ENCODE peak calls at places on chromosome 18, in eight cellular contexts. L is brain microvascular endothelial cell, F is kidney, W is stomach, I is mucosa of descending colon, X is cardiac muscle cell, J is AG10803, H is mammary epithelial cell. V is an unnamed sample.

GRCh38 chr18:22477222-22477621 is 59.5 kb upstream of the CTAGE1 start:
- DNase-seq in F (no peak), J (no peak), L (no peak), W (no peak), H (no peak), X (no peak), I (no peak), V (no peak)

GRCh38 chr18:78679061-78679460 is 300.6 kb upstream of the SALL3 start:
- DNase-seq in I (no peak), L (no peak), J (no peak), X (no peak), F (peak; percentile 12), H (no peak), W (peak; percentile 17), V (no peak)

GRCh38 chr18:33584845-33585775 is 7.1 kb downstream of the ASXL3 start:
- DNase-seq in H (no peak), W (no peak), I (no peak), F (no peak), X (no peak), L (no peak), J (no peak), V (no peak)

GRCh38 chr18:23354625-23355024 is 98.5 kb upstream of the RIOK3 start:
- DNase-seq in X (no peak), L (peak; percentile 74), F (no peak), J (no peak), H (peak; percentile 51), I (no peak), W (no peak), V (no peak)

GRCh38 chr18:63454497-63454896 is 22.3 kb upstream of the SERPINB5 start:
- DNase-seq in H (peak; percentile 94), X (no peak), F (no peak), J (peak; percentile 12), W (no peak), L (no peak), I (peak; percentile 46), V (no peak)

GRCh38 chr18:23207191-23207955 is 72.1 kb downstream of the CABLES1 start:
- DNase-seq in L (peak; percentile 36), X (no peak), I (no peak), W (peak; percentile 30), J (no peak), F (no peak), H (no peak), V (no peak)

GRCh38 chr18:9987931-9988330 is 74.1 kb downstream of the VAPA start:
- DNase-seq in H (no peak), F (peak; percentile 79), I (no peak), J (no peak), X (no peak), W (peak; percentile 82), L (no peak), V (no peak)

GRCh38 chr18:58862851-58863538 is 1.7 kb upstream of the ZNF532 start:
- DNase-seq in F (no peak), H (peak; percentile 55), I (peak; percentile 34), J (peak; percentile 72), L (no peak), W (peak; percentile 27), X (no peak), V (peak; percentile 66)

GRCh38 chr18:25434771-25435461 is 83.0 kb upstream of the ZNF521 start:
- DNase-seq in W (no peak), H (no peak), X (no peak), L (no peak), I (peak; percentile 2), F (no peak), J (no peak), V (no peak)

GRCh38 chr18:5455644-5456043 is 88.2 kb downstream of the EPB41L3 start:
- DNase-seq in W (no peak), L (peak; percentile 81), H (no peak), I (no peak), J (peak; percentile 40), X (no peak), F (no peak), V (no peak)

DNA sequence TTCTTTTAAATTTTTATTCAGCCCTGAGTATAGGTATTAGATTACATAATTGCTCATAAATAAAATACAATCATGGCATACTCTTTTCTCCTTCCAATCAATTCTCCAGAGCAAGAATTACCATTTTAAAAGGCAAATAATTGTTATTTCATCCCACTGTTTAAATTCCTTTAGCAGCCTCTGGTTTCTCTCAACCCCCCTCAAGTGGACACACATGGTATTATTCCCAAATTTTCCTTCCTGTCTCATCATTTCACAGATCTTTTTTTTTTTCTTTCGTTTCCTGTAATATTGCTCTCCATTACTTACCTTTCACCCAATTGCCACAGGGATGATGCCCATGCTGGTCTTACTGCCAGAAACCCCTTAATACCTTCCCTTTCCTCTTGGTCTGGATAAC is 385.2 kb downstream of the RIT2 start:
- DNase-seq in I (no peak), F (no peak), X (no peak), J (no peak), H (no peak), W (no peak), L (no peak), V (no peak)
- TF ChIP-seq CTCF in I (no peak), F (no peak), X (no peak), J (peak; percentile 8), H (no peak), W (no peak), L (peak; percentile 44), V (no peak)

GRCh38 chr18:53147472-53147871 is 807.5 kb downstream of the DCC start:
- DNase-seq in J (no peak), X (no peak), W (no peak), F (no peak), I (no peak), L (no peak), H (no peak), V (no peak)

GRCh38 chr18:53153800-53154199 is 813.8 kb downstream of the DCC start:
- DNase-seq in F (no peak), X (no peak), H (no peak), J (no peak), L (no peak), I (no peak), W (no peak), V (no peak)

GRCh38 chr18:53152478-53152877 is 812.5 kb downstream of the DCC start:
- DNase-seq in X (peak; percentile 9), L (no peak), F (no peak), J (no peak), W (no peak), H (no peak), I (no peak), V (no peak)

GRCh38 chr18:53148056-53148574 is 808.1 kb downstream of the DCC start:
- DNase-seq in F (no peak), H (no peak), X (no peak), W (no peak), I (no peak), L (no peak), J (no peak), V (no peak)

GRCh38 chr18:53153281-53153680 is 813.3 kb downstream of the DCC start:
- DNase-seq in X (peak; percentile 32), W (no peak), F (no peak), J (no peak), H (no peak), L (no peak), I (peak; percentile 4), V (no peak)
- TF ChIP-seq CTCF in X (peak; percentile 3), W (no peak), F (no peak), J (no peak), H (peak; percentile 10), L (no peak), I (no peak), V (no peak)

GRCh38 chr18:2096581-2096980 is 474.7 kb downstream of the METTL4 start:
- DNase-seq in X (no peak), F (no peak), W (no peak), L (no peak), J (peak; percentile 2), H (peak; percentile 39), I (no peak), V (no peak)

GRCh38 chr18:2104620-2105462 is 466.5 kb downstream of the METTL4 start:
- DNase-seq in F (no peak), L (peak; percentile 38), H (peak; percentile 29), I (peak; percentile 67), W (peak; percentile 64), J (peak; percentile 51), X (peak; percentile 53), V (no peak)

GRCh38 chr18:2102022-2102421 is 469.3 kb downstream of the METTL4 start:
- DNase-seq in H (no peak), J (no peak), I (no peak), W (no peak), F (no peak), L (no peak), X (no peak), V (no peak)

GRCh38 chr18:2103299-2103698 is 468.0 kb downstream of the METTL4 start:
- DNase-seq in I (no peak), F (no peak), H (no peak), J (no peak), W (no peak), X (no peak), L (no peak), V (no peak)

DNA sequence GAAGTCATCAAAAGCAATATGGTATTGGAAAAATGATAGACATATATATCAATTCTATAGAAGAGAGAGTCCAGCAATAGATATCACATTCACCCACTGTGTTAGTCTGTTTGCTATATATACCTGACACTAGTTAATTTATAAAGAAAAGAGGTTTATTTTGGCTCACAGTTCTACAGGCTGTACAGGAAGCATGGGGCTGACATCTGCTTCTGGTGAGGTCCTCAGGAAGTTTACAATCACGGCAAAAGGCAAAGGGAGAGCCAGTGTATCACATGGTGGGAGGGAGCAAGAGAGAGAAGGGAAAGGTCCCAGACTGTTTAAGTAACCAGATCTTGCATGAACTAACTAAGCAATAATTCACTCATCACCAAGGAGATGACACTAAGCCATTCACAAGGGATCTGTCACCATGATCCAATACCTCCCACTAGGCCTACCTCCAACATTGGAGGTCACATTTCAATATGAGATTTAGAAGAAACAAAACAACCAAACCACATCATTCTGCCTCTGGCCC is 470.6 kb downstream of the METTL4 start:
- DNase-seq in L (no peak), H (no peak), F (no peak), W (no peak), I (no peak), X (no peak), J (no peak), V (no peak)
- TF ChIP-seq CTCF in L (no peak), H (no peak), F (no peak), W (no peak), I (no peak), X (no peak), J (no peak), V (no peak)

GRCh38 chr18:3710712-3711269 is 260.8 kb downstream of the TGIF1 start:
- DNase-seq in H (peak; percentile 8), J (no peak), W (peak; percentile 81), F (peak; percentile 94), X (no peak), L (no peak), I (peak; percentile 88), V (no peak)
- TF ChIP-seq CTCF in H (no peak), J (no peak), W (no peak), F (no peak), X (no peak), L (no peak), I (no peak), V (no peak)

GRCh38 chr18:657311-657997 is at the start of gene TYMS:
- DNase-seq in W (peak; percentile 49), X (peak; percentile 79), I (peak; percentile 75), J (peak; percentile 34), L (peak; percentile 18), H (peak; percentile 80), F (peak; percentile 74), V (no peak)
- TF ChIP-seq CTCF in W (no peak), X (no peak), I (no peak), J (no peak), L (peak; percentile 21), H (no peak), F (no peak), V (no peak)